ENCODE peak calls at places on chromosomes 1 and 21, in four cellular contexts. I is endothelial cell of umbilical vein; Z is effector memory CD4-positive, alpha-beta T cell; K is DND-41. A is an unnamed sample. For H3K4me1, the result is how much of the 10 kb centered on the place peaks cover.

GRCh38 chr1:221435510-221435909 is 306.4 kb downstream of the DUSP10 start:
- DNase-seq in I (peak), Z (no peak), K (no peak), A (peak)

GRCh38 chr1:23018661-23019093 is 591 bp upstream of the KDM1A start:
- DNase-seq in I (no peak), Z (no peak), K (no peak), A (no peak)

GRCh38 chr1:41661428-41662060 is 177.1 kb upstream of the EDN2 start:
- DNase-seq in I (peak), Z (no peak), K (peak), A (no peak)

GRCh38 chr1:181255270-181255929 is 166.9 kb downstream of the IER5 start:
- DNase-seq in I (peak), Z (no peak), K (no peak), A (no peak)

GRCh38 chr21:40531421-40531820 is 315.5 kb downstream of the DSCAM start:
- DNase-seq in I (no peak), Z (no peak), K (no peak), A (no peak)

GRCh38 chr1:233410906-233411305 is 83.4 kb downstream of the MAP3K21 start:
- DNase-seq in I (no peak), Z (no peak), K (no peak), A (no peak)

GRCh38 chr1:20597650-20598049 is 8.8 kb downstream of the CDA start:
- DNase-seq in I (peak), Z (no peak), K (no peak), A (no peak)

GRCh38 chr1:41382531-41383090 is 21.4 kb downstream of the FOXO6 start:
- DNase-seq in I (peak), Z (no peak), K (no peak), A (no peak)

GRCh38 chr1:235552146-235552716 is 48.0 kb upstream of the B3GALNT2 start:
- DNase-seq in I (no peak), Z (no peak), K (no peak), A (no peak)

GRCh38 chr1:161727343-161727924 is 6.1 kb downstream of the FCRLB start:
- DNase-seq in I (no peak), Z (peak), K (peak), A (peak)

GRCh38 chr1:205369621-205370230 is 13.0 kb upstream of the KLHDC8A start:
- DNase-seq in I (no peak), Z (no peak), K (no peak), A (no peak)

GRCh38 chr1:237205400-237206064 is 163.5 kb downstream of the RYR2 start:
- DNase-seq in I (no peak), Z (no peak), K (no peak), A (no peak)

GRCh38 chr1:30342535-30343141 is 380.7 kb downstream of the MATN1 start:
- DNase-seq in I (no peak), Z (no peak), K (no peak), A (no peak)

GRCh38 chr1:43936470-43937151 is 3.0 kb downstream of the ARTN start:
- DNase-seq in I (peak), Z (no peak), K (no peak), A (no peak)

GRCh38 chr1:43608789-43609188 is 41.2 kb upstream of the KDM4A start:
- DNase-seq in I (no peak), Z (no peak), K (no peak), A (no peak)

GRCh38 chr1:181187596-181188126 is 99.2 kb downstream of the IER5 start:
- DNase-seq in I (no peak), Z (no peak), K (no peak), A (no peak)

GRCh38 chr1:21334214-21335087 is 44.2 kb upstream of the ECE1 start:
- DNase-seq in I (peak), Z (peak), K (peak), A (peak)

GRCh38 chr1:226863446-226863845 is 7.0 kb upstream of the PSEN2 start:
- DNase-seq in I (no peak), Z (no peak), K (peak), A (no peak)

GRCh38 chr1:174021611-174022079 is 512 bp downstream of the RC3H1 start:
- DNase-seq in I (peak), Z (peak), K (peak), A (no peak)

GRCh38 chr1:223010552-223011229 is 132.4 kb downstream of the TLR5 start:
- DNase-seq in I (no peak), Z (no peak), K (no peak), A (no peak)

GRCh38 chr1:161382214-161383019 is 14.7 kb upstream of the CFAP126 start:
- DNase-seq in I (peak), Z (no peak), K (no peak), A (peak)

DNA sequence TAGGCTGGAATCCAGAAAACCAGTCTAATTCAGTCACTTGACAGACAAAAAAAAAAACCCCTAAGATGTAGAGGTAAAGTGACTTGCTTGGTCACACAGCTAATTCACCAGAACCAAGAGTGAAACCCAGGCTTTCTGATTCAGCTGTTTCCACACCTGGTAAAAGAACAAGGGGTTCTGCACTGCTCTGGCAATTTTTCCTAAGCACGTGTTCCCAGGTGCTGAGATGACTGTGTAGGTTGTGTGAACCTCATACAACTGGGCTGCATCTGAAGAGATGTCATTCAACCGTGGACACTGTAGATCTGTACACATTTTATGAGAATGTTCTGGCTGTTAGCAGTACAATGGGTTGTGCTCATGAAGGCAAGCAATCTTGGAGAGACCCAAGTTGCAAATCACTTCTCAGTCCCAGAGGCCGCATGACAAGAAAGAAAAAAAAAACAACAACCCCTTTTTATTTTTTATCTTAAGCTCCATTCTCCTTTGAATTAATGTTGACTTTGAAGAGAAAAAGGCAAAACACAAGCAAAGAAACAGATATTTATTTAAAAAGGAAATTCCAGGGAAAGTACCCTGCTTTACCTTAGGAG is 95.4 kb downstream of the INTS7 start:
- DNase-seq in I (no peak), Z (no peak), K (no peak), A (no peak)
- H3K27ac ChIP-seq in I (no peak), Z (no peak), K (no peak), A (no peak)

GRCh38 chr1:229087339-229087738 is 183.6 kb upstream of the RAB4A start:
- DNase-seq in I (no peak), Z (no peak), K (no peak), A (no peak)

GRCh38 chr1:229087906-229088305 is 183.0 kb upstream of the RAB4A start:
- DNase-seq in I (no peak), Z (no peak), K (no peak), A (no peak)

GRCh38 chr1:229086686-229087085 is 184.2 kb upstream of the RAB4A start:
- DNase-seq in I (no peak), Z (no peak), K (no peak), A (no peak)

GRCh38 chr1:229089586-229090208 is 181.2 kb upstream of the RAB4A start:
- DNase-seq in I (no peak), Z (no peak), K (no peak), A (no peak)

DNA sequence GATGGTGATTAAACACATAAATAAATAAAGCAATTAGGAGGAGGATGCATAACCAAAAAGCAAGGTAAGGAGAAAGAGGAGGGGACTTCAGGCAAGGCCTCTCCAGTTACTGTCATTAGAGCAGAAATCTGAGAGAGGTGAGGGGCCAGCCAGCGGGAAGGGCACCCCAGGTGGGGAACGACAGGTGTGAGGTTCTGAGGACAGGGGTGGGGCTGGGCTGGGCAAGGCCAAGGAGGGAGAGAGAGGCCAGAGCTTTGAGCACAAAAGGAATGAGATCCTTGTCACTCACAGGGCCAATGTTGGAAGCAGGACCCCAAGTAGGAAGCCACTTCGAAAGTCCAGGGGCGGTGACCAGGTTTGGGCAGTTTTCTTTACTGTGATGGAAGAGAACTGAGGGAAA is 182.2 kb upstream of the RAB4A start:
- DNase-seq in I (no peak), Z (no peak), K (no peak), A (no peak)
- H3K4me1 ChIP-seq in I (under half), Z (under half), K (under half), A (under half)

GRCh38 chr1:11101347-11101746 is 1.7 kb upstream of the EXOSC10 start:
- DNase-seq in I (no peak), Z (no peak), K (no peak), A (no peak)
- H3K4me3 ChIP-seq in I (no peak), Z (no peak), K (no peak), A (no peak)

DNA sequence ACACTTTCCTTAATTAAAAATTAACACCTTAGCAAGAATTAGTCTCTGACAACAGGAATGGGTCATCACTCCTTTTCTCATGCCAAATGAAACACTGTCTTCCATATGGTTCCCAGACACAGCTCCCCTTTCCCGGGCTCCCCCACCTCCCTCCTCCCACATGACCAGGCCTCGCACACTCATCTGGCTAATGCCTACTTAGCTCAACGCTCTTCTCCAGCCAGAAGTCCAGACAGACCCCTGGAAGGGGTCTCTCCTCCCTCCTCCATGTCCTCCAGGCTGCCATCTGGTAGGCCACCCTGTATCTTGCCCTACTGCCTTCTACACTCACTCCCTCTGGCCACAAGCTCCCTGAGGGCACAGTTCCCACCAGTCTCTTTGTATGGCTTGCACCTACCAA is 39.9 kb downstream of the KCNC4 start:
- DNase-seq in I (no peak), Z (no peak), K (no peak), A (no peak)
- H3K27ac ChIP-seq in I (no peak), Z (no peak), K (no peak), A (no peak)

DNA sequence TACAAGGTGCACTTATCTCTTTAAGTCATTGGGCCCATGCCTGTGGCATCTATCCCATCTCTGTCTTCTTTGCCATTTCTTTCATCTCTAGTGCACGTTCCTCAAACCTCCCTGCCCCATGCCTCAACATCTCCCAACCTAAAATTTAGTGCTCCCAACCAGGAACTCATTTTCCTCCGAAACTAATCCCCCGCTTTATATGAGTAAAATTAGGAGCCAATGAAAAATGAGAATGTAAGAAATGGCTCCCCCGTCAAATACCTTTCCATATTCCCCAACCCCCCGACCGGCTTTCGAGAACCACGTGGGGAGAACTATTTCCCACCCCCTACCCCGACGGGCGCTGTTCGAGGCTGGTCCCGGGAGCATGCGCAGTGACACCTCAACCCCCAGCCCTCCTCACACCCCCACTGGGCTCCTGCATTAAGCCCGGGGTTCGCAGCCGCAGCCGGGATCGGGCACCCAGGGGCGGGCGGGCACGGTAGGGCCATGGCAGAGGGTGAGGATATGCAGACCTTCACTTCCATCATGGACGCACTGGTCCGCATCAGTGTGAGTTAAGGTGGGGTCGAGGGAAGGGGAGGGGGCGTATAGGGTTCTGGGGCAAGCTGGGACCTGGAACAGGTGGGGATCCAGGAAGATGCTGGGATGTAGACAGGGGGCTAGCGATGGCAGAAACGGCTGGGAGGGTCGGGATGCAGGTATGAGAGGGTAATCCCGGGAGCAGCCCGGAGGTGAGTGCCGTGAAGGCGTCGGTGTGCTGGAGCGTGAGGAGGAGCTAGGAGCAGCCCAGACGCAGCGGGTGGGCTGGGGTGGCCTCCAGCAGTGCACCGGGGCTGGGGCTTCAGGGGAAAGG is at the start of gene TRIM46:
- DNase-seq in I (peak), Z (peak), K (peak), A (no peak)
- H3K4me1 ChIP-seq in I (under half), Z (under half), K (half or more), A (half or more)

GRCh38 chr1:58732087-58732486 is 32.2 kb upstream of the MYSM1 start:
- DNase-seq in I (no peak), Z (no peak), K (no peak), A (no peak)
- H3K4me3 ChIP-seq in I (no peak), Z (no peak), K (no peak), A (no peak)